ENCODE peak calls at places on chromosomes 13 and 19, in eight cellular contexts. I, B, K, M, Y, Q, S and C are unnamed samples.
A peak's percentile ranks its signal among the peaks of the same experiment; 100 is the strongest.

GRCh38 chr13:113022391-113023216 is 53.6 kb downstream of the MCF2L start:
- DNase-seq in B (peak; percentile 70), I (no peak), M (no peak), Y (no peak), S (peak; percentile 7), K (no peak), Q (peak; percentile 65), C (no peak)

GRCh38 chr19:14433454-14434156 is 499 bp downstream of the PKN1 start:
- DNase-seq in S (peak; percentile 18), Y (peak; percentile 69), I (no peak), M (no peak), Q (peak; percentile 55), B (peak; percentile 82), K (no peak), C (no peak)

GRCh38 chr13:52359534-52359933 is 46.4 kb downstream of the THSD1 start:
- DNase-seq in I (no peak), Q (no peak), Y (no peak), K (no peak), M (peak; percentile 11), B (no peak), S (no peak), C (no peak)

GRCh38 chr13:79044415-79044814 is 361.6 kb downstream of the RBM26 start:
- DNase-seq in B (no peak), I (no peak), M (no peak), Y (no peak), S (no peak), Q (no peak), K (no peak), C (no peak)

GRCh38 chr13:67048084-67048792 is 181.9 kb downstream of the PCDH9 start:
- DNase-seq in Y (no peak), S (peak; percentile 80), Q (no peak), B (no peak), M (no peak), I (peak; percentile 95), K (peak; percentile 72), C (no peak)

GRCh38 chr19:464146-464545 is 3.3 kb upstream of the SHC2 start:
- DNase-seq in S (no peak), M (no peak), K (no peak), B (no peak), Q (no peak), Y (no peak), I (no peak), C (no peak)

GRCh38 chr19:39124136-39124764 is 1.3 kb upstream of the PAK4 start:
- DNase-seq in Y (no peak), I (no peak), M (no peak), K (no peak), Q (peak; percentile 74), S (no peak), B (no peak), C (no peak)

GRCh38 chr13:40126301-40127085 is 471.0 kb downstream of the COG6 start:
- DNase-seq in Y (no peak), Q (no peak), I (no peak), K (no peak), S (no peak), M (no peak), B (no peak), C (no peak)

GRCh38 chr13:57716295-57716694 is 84.8 kb downstream of the PCDH17 start:
- DNase-seq in Q (peak; percentile 81), I (no peak), M (no peak), B (no peak), Y (no peak), S (no peak), K (no peak), C (no peak)

GRCh38 chr13:67230774-67231480 is 791 bp upstream of the PCDH9 start:
- DNase-seq in K (peak; percentile 60), Q (peak; percentile 72), Y (peak; percentile 79), I (peak; percentile 64), B (peak; percentile 89), M (peak; percentile 32), S (peak; percentile 73), C (peak; percentile 68)

GRCh38 chr13:112810608-112811007 is 120.8 kb downstream of the ATP11A start:
- DNase-seq in Y (no peak), Q (no peak), I (no peak), K (no peak), S (no peak), B (no peak), M (no peak), C (no peak)

GRCh38 chr19:6516018-6516658 is 14.0 kb upstream of the TUBB4A start:
- DNase-seq in Q (peak; percentile 100), M (peak; percentile 91), B (peak; percentile 96), S (peak; percentile 97), Y (peak; percentile 94), I (peak; percentile 88), K (peak; percentile 72), C (peak; percentile 95)

GRCh38 chr13:101394597-101394996 is 21.7 kb downstream of the NALCN start:
- DNase-seq in S (peak; percentile 23), Q (no peak), Y (no peak), B (no peak), M (no peak), I (no peak), K (no peak), C (no peak)

GRCh38 chr19:52748336-52748950 is 13.6 kb upstream of the ZNF611 start:
- DNase-seq in Y (no peak), B (no peak), M (no peak), K (no peak), I (peak; percentile 27), S (peak; percentile 42), Q (peak; percentile 85), C (no peak)

GRCh38 chr13:74290324-74290773 is 156.1 kb upstream of the KLF12 start:
- DNase-seq in S (peak; percentile 5), B (no peak), Q (peak; percentile 93), I (peak; percentile 100), K (peak; percentile 93), Y (no peak), M (no peak), C (no peak)

GRCh38 chr19:8393871-8394250 is 3.7 kb downstream of the RAB11B start:
- DNase-seq in S (no peak), I (no peak), Q (no peak), M (no peak), K (no peak), B (no peak), Y (no peak), C (no peak)

GRCh38 chr19:3617463-3617862 is 9.1 kb downstream of the CACTIN start:
- DNase-seq in I (no peak), Q (peak; percentile 56), B (peak; percentile 70), Y (no peak), M (no peak), S (no peak), K (no peak), C (no peak)

GRCh38 chr19:9671654-9672053 is 3.2 kb downstream of the ZNF562 start:
- DNase-seq in I (no peak), Q (no peak), Y (no peak), S (no peak), M (no peak), B (no peak), K (no peak), C (no peak)

GRCh38 chr19:12974301-12975220 is 5.2 kb downstream of the DAND5 start:
- DNase-seq in I (no peak), M (no peak), S (no peak), Y (no peak), Q (no peak), K (no peak), B (no peak), C (no peak)

GRCh38 chr13:72565893-72566292 is 161.5 kb downstream of the MZT1 start:
- DNase-seq in S (peak; percentile 25), Q (peak; percentile 63), I (peak; percentile 11), Y (no peak), M (no peak), K (peak; percentile 22), B (no peak), C (no peak)

DNA sequence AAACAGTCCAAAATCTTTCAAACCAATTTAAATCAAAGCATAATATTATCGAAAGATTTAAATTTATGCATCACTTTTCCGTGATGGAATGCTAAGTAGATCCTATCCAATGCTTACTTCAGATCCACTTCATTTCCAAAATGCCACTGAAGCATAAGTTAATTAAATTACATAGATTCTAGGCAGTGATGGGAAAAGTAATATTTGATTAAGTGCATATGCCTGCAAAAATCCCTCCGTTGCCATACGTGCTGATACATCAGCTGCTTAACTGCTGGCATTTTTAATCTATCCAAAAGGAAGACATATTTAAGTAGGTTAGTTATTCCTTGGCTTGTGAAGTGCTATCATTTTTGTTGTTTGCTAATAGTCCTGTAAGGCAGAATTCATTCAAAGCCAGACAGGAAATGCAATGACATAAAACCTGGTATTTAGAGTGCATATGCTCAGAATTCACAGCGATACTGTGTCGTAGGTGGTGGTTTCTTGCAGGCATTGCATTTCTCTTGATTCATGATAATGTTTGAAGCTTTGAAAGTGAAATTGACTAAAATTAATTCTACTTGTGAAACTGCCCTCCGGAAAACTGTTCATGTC is 738.3 kb upstream of the GPC6 start:
- DNase-seq in Q (no peak), I (no peak), S (no peak), M (no peak), B (no peak), Y (no peak), K (no peak), C (no peak)
- H3K4me3 ChIP-seq in Q (no peak overlapping the region), I (no peak overlapping the region), S (no peak overlapping the region), M (no peak overlapping the region), B (no peak overlapping the region), Y (no peak overlapping the region), K (no peak overlapping the region), C (no peak overlapping the region)

GRCh38 chr19:58007285-58007684 is 4.7 kb upstream of the ZNF606 start:
- DNase-seq in B (no peak), K (no peak), Q (peak; percentile 81), S (no peak), I (no peak), M (no peak), Y (no peak), C (no peak)
- TF ChIP-seq CTCF in B (no peak), K (no peak), Q (peak; percentile 76), S (no peak), I (no peak), M (no peak), Y (no peak), C (no peak)

GRCh38 chr19:57552432-57552831 is 7.2 kb downstream of the ZNF550 start:
- DNase-seq in S (no peak), K (no peak), Q (peak; percentile 21), I (no peak), B (no peak), M (no peak), Y (no peak), C (no peak)
- H3K4me3 ChIP-seq in S (no peak overlapping the region), K (no peak overlapping the region), Q (no peak overlapping the region), I (no peak overlapping the region), B (no peak overlapping the region), M (no peak overlapping the region), Y (no peak overlapping the region), C (no peak overlapping the region)

GRCh38 chr13:77784531-77784930 is 87.0 kb downstream of the SLAIN1 start:
- DNase-seq in Y (no peak), I (no peak), M (no peak), S (no peak), K (no peak), B (no peak), Q (peak; percentile 24), C (no peak)

GRCh38 chr13:77786888-77787287 is 89.4 kb downstream of the SLAIN1 start:
- DNase-seq in B (no peak), K (no peak), M (no peak), S (no peak), Y (no peak), Q (no peak), I (no peak), C (no peak)

DNA sequence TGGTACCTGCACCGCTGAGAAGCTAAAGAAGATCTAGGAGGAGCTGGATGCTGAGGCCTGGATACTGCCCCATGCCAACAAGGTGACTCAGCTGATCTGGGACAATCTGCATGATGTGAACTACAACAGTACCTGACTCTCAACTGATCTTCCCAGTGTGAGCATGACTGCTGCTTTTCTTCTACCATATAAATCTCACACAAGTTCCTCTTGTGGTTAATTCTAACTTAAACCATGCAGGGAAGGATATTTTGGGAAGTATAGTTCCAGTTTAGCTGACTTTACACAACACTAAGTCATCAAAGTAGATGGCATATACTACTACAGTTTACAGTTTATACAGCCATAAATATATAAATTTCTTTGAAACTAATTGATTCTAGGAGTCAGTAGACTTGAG is 91.9 kb downstream of the SLAIN1 start:
- DNase-seq in Q (no peak), S (no peak), Y (no peak), B (no peak), I (no peak), M (no peak), K (no peak), C (no peak)
- TF ChIP-seq CTCF in Q (no peak), S (no peak), Y (no peak), B (no peak), I (no peak), M (no peak), K (no peak), C (no peak)